ENCODE peak calls at places on chromosomes 7 and 10, in ten cellular contexts. B is non-pigmented ciliary epithelial cell, K is fibroblast of the aortic adventitia, Z is NCI-H774, D is astrocyte of the hippocampus, V is AG09319, I is caudate nucleus, U is H9, G is brain microvascular endothelial cell, E is CMK. S is an unnamed sample.

GRCh38 chr7:129225206-129225930 is 538 bp downstream of the AHCYL2 start:
- DNase-seq in B (no peak), K (peak), Z (peak), D (peak), V (no peak), I (peak), U (peak), G (peak), E (no peak), S (peak)

GRCh38 chr7:66377714-66378113 is 172.6 kb downstream of the TPST1 start:
- DNase-seq in B (no peak), K (no peak), Z (no peak), D (no peak), V (no peak), I (no peak), U (no peak), G (no peak), E (no peak), S (no peak)

GRCh38 chr10:100864981-100865380 is 47.8 kb upstream of the SLF2 start:
- DNase-seq in B (no peak), K (no peak), Z (no peak), D (no peak), V (no peak), I (no peak), U (no peak), G (no peak), E (no peak), S (no peak)

GRCh38 chr10:78549536-78549935 is 515.9 kb downstream of the RPS24 start:
- DNase-seq in B (no peak), K (no peak), Z (no peak), D (no peak), V (no peak), I (no peak), U (no peak), G (no peak), E (no peak), S (no peak)

GRCh38 chr7:22354462-22354861 is 2.5 kb downstream of the RAPGEF5 start:
- DNase-seq in B (no peak), K (no peak), Z (no peak), D (no peak), V (no peak), I (no peak), U (no peak), G (no peak), E (no peak), S (no peak)

GRCh38 chr10:95447733-95448132 is 113.4 kb downstream of the SORBS1 start:
- DNase-seq in B (no peak), K (peak), Z (no peak), D (peak), V (peak), I (no peak), U (no peak), G (no peak), E (no peak), S (no peak)

GRCh38 chr10:47452495-47453434 is 31.1 kb downstream of the ANXA8 start:
- DNase-seq in B (no peak), K (no peak), Z (peak), D (no peak), V (no peak), I (no peak), U (peak), G (no peak), E (no peak), S (no peak)

GRCh38 chr10:89426230-89426868 is 12.0 kb downstream of the IFIT5 start:
- DNase-seq in B (peak), K (peak), Z (no peak), D (peak), V (no peak), I (no peak), U (no peak), G (peak), E (no peak), S (no peak)

GRCh38 chr10:49516216-49516970 is 22.5 kb downstream of the ERCC6 start:
- DNase-seq in B (no peak), K (no peak), Z (no peak), D (no peak), V (no peak), I (no peak), U (no peak), G (no peak), E (no peak), S (no peak)

GRCh38 chr10:113028393-113029054 is 78.5 kb downstream of the TCF7L2 start:
- DNase-seq in B (no peak), K (peak), Z (no peak), D (peak), V (no peak), I (no peak), U (no peak), G (no peak), E (no peak), S (no peak)